ENCODE peak calls at places on chromosome X, in five cellular contexts. E is AG08395; D is GM20000; A is NCI-H2081; V is naive thymus-derived CD8-positive, alpha-beta T cell. X is an unnamed sample.

GRCh38 chrX:119488749-119489148 is 20.5 kb downstream of the SLC25A5 start:
- DNase-seq in V (peak; percentile 6), A (peak; percentile 78), D (peak; percentile 45), E (peak; percentile 47), X (peak; percentile 44)

GRCh38 chrX:21375795-21376069 is 1.5 kb downstream of the CNKSR2 start:
- DNase-seq in E (no peak), A (peak; percentile 12), D (peak; percentile 4), V (no peak), X (no peak)

GRCh38 chrX:47662144-47662657 is 3.2 kb upstream of the UXT start:
- DNase-seq in E (peak; percentile 70), V (no peak), D (no peak), A (no peak), X (no peak)

GRCh38 chrX:149462849-149463248 is 42.3 kb downstream of the IDS start:
- DNase-seq in E (peak; percentile 50), V (no peak), A (no peak), D (no peak), X (no peak)

GRCh38 chrX:125694171-125694570 is 374.5 kb downstream of the TEX13C start:
- DNase-seq in V (no peak), D (no peak), A (no peak), E (no peak), X (no peak)

GRCh38 chrX:119791437-119792231 is at the start of gene RPL39:
- DNase-seq in A (peak; percentile 98), V (peak; percentile 81), E (peak; percentile 72), D (peak; percentile 59), X (peak; percentile 88)

GRCh38 chrX:50973199-50973598 is 62.7 kb downstream of the BMP15 start:
- DNase-seq in V (no peak), A (no peak), E (no peak), D (no peak), X (no peak)

GRCh38 chrX:110588853-110589252 is 206.8 kb downstream of the CHRDL1 start:
- DNase-seq in D (no peak), V (no peak), E (no peak), A (no peak), X (no peak)

GRCh38 chrX:758917-759316 is 128.3 kb downstream of the SHOX start:
- DNase-seq in E (no peak), A (no peak), D (no peak), V (no peak), X (no peak)

GRCh38 chrX:132576945-132577344 is 88.1 kb upstream of the MBNL3 start:
- DNase-seq in E (no peak), A (no peak), V (no peak), D (no peak), X (no peak)

GRCh38 chrX:114774691-114775090 is 190.8 kb downstream of the HTR2C start:
- DNase-seq in V (no peak), A (no peak), E (peak; percentile 12), D (no peak), X (no peak)

GRCh38 chrX:123310112-123310511 is 126.0 kb downstream of the GRIA3 start:
- DNase-seq in A (no peak), V (no peak), D (no peak), E (no peak), X (no peak)

GRCh38 chrX:68175569-68175968 is 257.7 kb downstream of the OPHN1 start:
- DNase-seq in D (no peak), V (no peak), A (no peak), E (peak; percentile 24), X (no peak)

GRCh38 chrX:6386837-6387236 is 148.1 kb downstream of the VCX3A start:
- DNase-seq in E (no peak), A (no peak), V (no peak), D (no peak), X (peak; percentile 24)

GRCh38 chrX:78105944-78106650 is 2.0 kb downstream of the PGK1 start:
- DNase-seq in A (no peak), E (no peak), D (no peak), V (peak; percentile 25), X (peak; percentile 54)

GRCh38 chrX:134885336-134886016 is 105.3 kb upstream of the SMIM10 start:
- DNase-seq in A (no peak), E (no peak), V (no peak), D (no peak), X (no peak)

GRCh38 chrX:9352243-9352642 is 112.6 kb upstream of the TBL1X start:
- DNase-seq in A (no peak), V (no peak), E (no peak), D (peak; percentile 24), X (no peak)

GRCh38 chrX:69080912-69081465 is 84.3 kb downstream of the PJA1 start:
- DNase-seq in V (no peak), E (no peak), A (no peak), D (no peak), X (no peak)

GRCh38 chrX:9326369-9326768 is 138.5 kb upstream of the TBL1X start:
- DNase-seq in V (no peak), D (no peak), E (no peak), A (no peak), X (no peak)

GRCh38 chrX:15310117-15310516 is 5.3 kb downstream of the ASB11 start:
- DNase-seq in V (no peak), A (peak; percentile 59), D (no peak), E (peak; percentile 11), X (no peak)

GRCh38 chrX:23394421-23394820 is 59.8 kb downstream of the PTCHD1 start:
- DNase-seq in D (no peak), A (no peak), E (no peak), V (no peak), X (peak; percentile 4)

GRCh38 chrX:134601240-134601639 is 57.0 kb downstream of the PLAC1 start:
- DNase-seq in D (no peak), A (no peak), V (no peak), E (no peak), X (no peak)

X was measured in DND-41.